ENCODE peak calls at places on chromosomes 4 and X, in six cellular contexts. One of them, this sample, is unnamed.

GRCh38 chr4:111930658-111931057 is 214.6 kb upstream of the FAM241A start:
- DNase-seq in KBM-7: no peak
- DNase-seq in SK-N-SH: no peak
- DNase-seq in activated CD8-positive, alpha-beta memory T cell treated with anti-CD3 and anti-CD28 coated beads for 1 hour: no peak
- DNase-seq in ELF-1: no peak
- DNase-seq in brain microvascular endothelial cell: no peak
- DNase-seq in this sample: no peak

GRCh38 chr4:87973283-87974169 is 2.0 kb upstream of the SPP1 start:
- DNase-seq in ELF-1: peak
- DNase-seq in brain microvascular endothelial cell: peak
- DNase-seq in activated CD8-positive, alpha-beta memory T cell treated with anti-CD3 and anti-CD28 coated beads for 1 hour: no peak
- DNase-seq in KBM-7: peak
- DNase-seq in SK-N-SH: peak
- DNase-seq in this sample: peak

GRCh38 chrX:44970709-44971108 is 97.7 kb downstream of the KDM6A start:
- DNase-seq in SK-N-SH: no peak
- DNase-seq in ELF-1: no peak
- DNase-seq in KBM-7: no peak
- DNase-seq in activated CD8-positive, alpha-beta memory T cell treated with anti-CD3 and anti-CD28 coated beads for 1 hour: no peak
- DNase-seq in brain microvascular endothelial cell: no peak
- DNase-seq in this sample: no peak

GRCh38 chr4:121597346-121597934 is 99.3 kb downstream of the ANXA5 start:
- DNase-seq in activated CD8-positive, alpha-beta memory T cell treated with anti-CD3 and anti-CD28 coated beads for 1 hour: no peak
- DNase-seq in ELF-1: no peak
- DNase-seq in brain microvascular endothelial cell: peak
- DNase-seq in SK-N-SH: no peak
- DNase-seq in KBM-7: no peak
- DNase-seq in this sample: peak

GRCh38 chrX:107826286-107827136 is 845 bp downstream of the MID2 start:
- DNase-seq in KBM-7: peak
- DNase-seq in ELF-1: peak
- DNase-seq in SK-N-SH: peak
- DNase-seq in brain microvascular endothelial cell: peak
- DNase-seq in activated CD8-positive, alpha-beta memory T cell treated with anti-CD3 and anti-CD28 coated beads for 1 hour: no peak
- DNase-seq in this sample: peak

GRCh38 chr4:128379860-128380259 is 92.2 kb upstream of the PGRMC2 start:
- DNase-seq in ELF-1: no peak
- DNase-seq in activated CD8-positive, alpha-beta memory T cell treated with anti-CD3 and anti-CD28 coated beads for 1 hour: no peak
- DNase-seq in brain microvascular endothelial cell: peak
- DNase-seq in KBM-7: peak
- DNase-seq in SK-N-SH: peak
- DNase-seq in this sample: peak

GRCh38 chr4:184596617-184597185 is 52.5 kb downstream of the CASP3 start:
- DNase-seq in activated CD8-positive, alpha-beta memory T cell treated with anti-CD3 and anti-CD28 coated beads for 1 hour: no peak
- DNase-seq in brain microvascular endothelial cell: no peak
- DNase-seq in KBM-7: no peak
- DNase-seq in SK-N-SH: no peak
- DNase-seq in ELF-1: no peak
- DNase-seq in this sample: no peak

GRCh38 chr4:48862661-48863060 is 31.8 kb downstream of the OCIAD1 start:
- DNase-seq in activated CD8-positive, alpha-beta memory T cell treated with anti-CD3 and anti-CD28 coated beads for 1 hour: no peak
- DNase-seq in brain microvascular endothelial cell: no peak
- DNase-seq in KBM-7: no peak
- DNase-seq in ELF-1: no peak
- DNase-seq in SK-N-SH: no peak
- DNase-seq in this sample: no peak

GRCh38 chrX:274904-275475 is 6.2 kb upstream of the PLCXD1 start:
- DNase-seq in SK-N-SH: no peak
- DNase-seq in activated CD8-positive, alpha-beta memory T cell treated with anti-CD3 and anti-CD28 coated beads for 1 hour: no peak
- DNase-seq in ELF-1: peak
- DNase-seq in brain microvascular endothelial cell: no peak
- DNase-seq in KBM-7: peak
- DNase-seq in this sample: no peak

GRCh38 chr4:119477412-119478053 is 151.1 kb downstream of the PDE5A start:
- DNase-seq in KBM-7: no peak
- DNase-seq in ELF-1: no peak
- DNase-seq in brain microvascular endothelial cell: no peak
- DNase-seq in activated CD8-positive, alpha-beta memory T cell treated with anti-CD3 and anti-CD28 coated beads for 1 hour: no peak
- DNase-seq in SK-N-SH: no peak
- DNase-seq in this sample: no peak

GRCh38 chr4:173448919-173449641 is 50.2 kb upstream of the SCRG1 start:
- DNase-seq in KBM-7: no peak
- DNase-seq in SK-N-SH: peak
- DNase-seq in brain microvascular endothelial cell: no peak
- DNase-seq in activated CD8-positive, alpha-beta memory T cell treated with anti-CD3 and anti-CD28 coated beads for 1 hour: no peak
- DNase-seq in ELF-1: no peak
- DNase-seq in this sample: no peak

GRCh38 chrX:150683536-150684146 is 9.6 kb upstream of the MTMR1 start:
- DNase-seq in ELF-1: no peak
- DNase-seq in activated CD8-positive, alpha-beta memory T cell treated with anti-CD3 and anti-CD28 coated beads for 1 hour: no peak
- DNase-seq in SK-N-SH: peak
- DNase-seq in brain microvascular endothelial cell: no peak
- DNase-seq in KBM-7: peak
- DNase-seq in this sample: peak

GRCh38 chr4:17066972-17067371 is 168.5 kb upstream of the LDB2 start:
- DNase-seq in KBM-7: no peak
- DNase-seq in activated CD8-positive, alpha-beta memory T cell treated with anti-CD3 and anti-CD28 coated beads for 1 hour: no peak
- DNase-seq in brain microvascular endothelial cell: peak
- DNase-seq in SK-N-SH: no peak
- DNase-seq in ELF-1: no peak
- DNase-seq in this sample: peak

GRCh38 chr4:102493794-102494193 is 7.4 kb upstream of the NFKB1 start:
- DNase-seq in activated CD8-positive, alpha-beta memory T cell treated with anti-CD3 and anti-CD28 coated beads for 1 hour: no peak
- DNase-seq in SK-N-SH: no peak
- DNase-seq in KBM-7: peak
- DNase-seq in ELF-1: peak
- DNase-seq in brain microvascular endothelial cell: no peak
- DNase-seq in this sample: no peak

GRCh38 chr4:738781-739280 is 33.2 kb downstream of the PCGF3 start:
- DNase-seq in ELF-1: no peak
- DNase-seq in activated CD8-positive, alpha-beta memory T cell treated with anti-CD3 and anti-CD28 coated beads for 1 hour: no peak
- DNase-seq in SK-N-SH: no peak
- DNase-seq in brain microvascular endothelial cell: no peak
- DNase-seq in KBM-7: no peak
- DNase-seq in this sample: no peak

GRCh38 chr4:8376361-8377102 is 64.0 kb downstream of the ACOX3 start:
- DNase-seq in SK-N-SH: peak
- DNase-seq in activated CD8-positive, alpha-beta memory T cell treated with anti-CD3 and anti-CD28 coated beads for 1 hour: no peak
- DNase-seq in ELF-1: no peak
- DNase-seq in KBM-7: no peak
- DNase-seq in brain microvascular endothelial cell: peak
- DNase-seq in this sample: no peak

GRCh38 chr4:121139533-121140222 is 24.4 kb downstream of the TNIP3 start:
- DNase-seq in activated CD8-positive, alpha-beta memory T cell treated with anti-CD3 and anti-CD28 coated beads for 1 hour: no peak
- DNase-seq in KBM-7: no peak
- DNase-seq in SK-N-SH: no peak
- DNase-seq in ELF-1: no peak
- DNase-seq in brain microvascular endothelial cell: peak
- DNase-seq in this sample: peak

GRCh38 chr4:47641755-47642154 is 156.7 kb downstream of the ATP10D start:
- DNase-seq in KBM-7: no peak
- DNase-seq in SK-N-SH: no peak
- DNase-seq in ELF-1: no peak
- DNase-seq in activated CD8-positive, alpha-beta memory T cell treated with anti-CD3 and anti-CD28 coated beads for 1 hour: no peak
- DNase-seq in brain microvascular endothelial cell: peak
- DNase-seq in this sample: no peak

GRCh38 chr4:139950568-139950967 is 203.4 kb downstream of the MAML3 start:
- DNase-seq in activated CD8-positive, alpha-beta memory T cell treated with anti-CD3 and anti-CD28 coated beads for 1 hour: no peak
- DNase-seq in KBM-7: peak
- DNase-seq in SK-N-SH: no peak
- DNase-seq in brain microvascular endothelial cell: peak
- DNase-seq in ELF-1: no peak
- DNase-seq in this sample: peak

GRCh38 chr4:74311696-74312313 is 3.5 kb downstream of the EPGN start:
- DNase-seq in SK-N-SH: peak
- DNase-seq in KBM-7: peak
- DNase-seq in brain microvascular endothelial cell: peak
- DNase-seq in activated CD8-positive, alpha-beta memory T cell treated with anti-CD3 and anti-CD28 coated beads for 1 hour: no peak
- DNase-seq in ELF-1: peak
- DNase-seq in this sample: peak

GRCh38 chrX:47232803-47233332 is at the start of gene USP11:
- DNase-seq in ELF-1: peak
- DNase-seq in SK-N-SH: peak
- DNase-seq in KBM-7: peak
- DNase-seq in brain microvascular endothelial cell: peak
- DNase-seq in activated CD8-positive, alpha-beta memory T cell treated with anti-CD3 and anti-CD28 coated beads for 1 hour: peak
- DNase-seq in this sample: peak

GRCh38 chrX:2489446-2490445 is 11.0 kb downstream of the DHRSX start:
- DNase-seq in SK-N-SH: no peak
- DNase-seq in KBM-7: no peak
- DNase-seq in activated CD8-positive, alpha-beta memory T cell treated with anti-CD3 and anti-CD28 coated beads for 1 hour: no peak
- DNase-seq in ELF-1: no peak
- DNase-seq in brain microvascular endothelial cell: no peak
- DNase-seq in this sample: no peak

GRCh38 chr4:152032722-152033131 is 271.9 kb upstream of the GATB start:
- DNase-seq in brain microvascular endothelial cell: peak
- DNase-seq in SK-N-SH: no peak
- DNase-seq in ELF-1: no peak
- DNase-seq in KBM-7: no peak
- DNase-seq in activated CD8-positive, alpha-beta memory T cell treated with anti-CD3 and anti-CD28 coated beads for 1 hour: no peak
- DNase-seq in this sample: peak

GRCh38 chr4:16250665-16251365 is 24.5 kb upstream of the TAPT1 start:
- DNase-seq in ELF-1: no peak
- DNase-seq in KBM-7: no peak
- DNase-seq in activated CD8-positive, alpha-beta memory T cell treated with anti-CD3 and anti-CD28 coated beads for 1 hour: no peak
- DNase-seq in SK-N-SH: no peak
- DNase-seq in brain microvascular endothelial cell: peak
- DNase-seq in this sample: peak

This sample was measured in Daoy.